ENCODE peak calls at places on chromosomes 7 and 10, in seven cellular contexts. O is GM10248, N is PC-9, T is GM12865, Y is MM.1S, K is cardiac fibroblast, Q is mammary epithelial cell. G is an unnamed sample.

GRCh38 chr7:151246161-151247015 is 2.1 kb downstream of the SMARCD3 start:
- DNase-seq in O (no peak), N (no peak), T (no peak), Y (no peak), K (no peak), Q (no peak), G (no peak)

GRCh38 chr7:33186187-33186586 is 56.8 kb downstream of the BBS9 start:
- DNase-seq in O (no peak), N (no peak), T (no peak), Y (no peak), K (peak; percentile 58), Q (peak; percentile 30), G (no peak)

GRCh38 chr10:72889391-72889831 is 4.1 kb upstream of the OIT3 start:
- DNase-seq in O (no peak), N (no peak), T (no peak), Y (no peak), K (peak; percentile 66), Q (peak; percentile 99), G (no peak)

GRCh38 chr7:157370761-157371160 is 34.0 kb downstream of the DNAJB6 start:
- DNase-seq in O (no peak), N (no peak), T (no peak), Y (no peak), K (no peak), Q (no peak), G (no peak)

GRCh38 chr10:76231258-76231934 is 800.0 kb downstream of the LRMDA start:
- DNase-seq in O (no peak), N (no peak), T (no peak), Y (no peak), K (no peak), Q (no peak), G (no peak)

GRCh38 chr7:143322646-143323343 is 6.9 kb downstream of the CLCN1 start:
- DNase-seq in O (no peak), N (no peak), T (no peak), Y (no peak), K (no peak), Q (no peak), G (no peak)

GRCh38 chr10:32159264-32159663 is 103.0 kb upstream of the KIF5B start:
- DNase-seq in O (no peak), N (no peak), T (no peak), Y (no peak), K (no peak), Q (no peak), G (no peak)

GRCh38 chr10:104333037-104333727 is 5.1 kb downstream of the ITPRIP start:
- DNase-seq in O (no peak), N (no peak), T (no peak), Y (no peak), K (peak; percentile 48), Q (no peak), G (peak; percentile 2)

GRCh38 chr10:44925224-44925623 is 14.1 kb downstream of the TMEM72 start:
- DNase-seq in O (no peak), N (no peak), T (peak; percentile 37), Y (peak; percentile 72), K (peak; percentile 15), Q (no peak), G (no peak)

GRCh38 chr10:33889371-33889770 is 554.9 kb upstream of the NRP1 start:
- DNase-seq in O (no peak), N (no peak), T (no peak), Y (no peak), K (no peak), Q (no peak), G (no peak)

GRCh38 chr10:80100861-80101695 is 22.6 kb downstream of the TMEM254 start:
- DNase-seq in O (no peak), N (peak; percentile 67), T (no peak), Y (no peak), K (no peak), Q (peak; percentile 83), G (no peak)

GRCh38 chr7:46168671-46169383 is 247.8 kb upstream of the IGFBP3 start:
- DNase-seq in O (no peak), N (no peak), T (no peak), Y (no peak), K (peak; percentile 58), Q (peak; percentile 85), G (no peak)

GRCh38 chr7:27872281-27873005 is 132.5 kb downstream of the TAX1BP1 start:
- DNase-seq in O (no peak), N (no peak), T (no peak), Y (no peak), K (no peak), Q (no peak), G (no peak)

GRCh38 chr7:75575488-75576112 is 83.5 kb downstream of the SPDYE5 start:
- DNase-seq in O (no peak), N (no peak), T (no peak), Y (peak; percentile 10), K (no peak), Q (no peak), G (no peak)

GRCh38 chr7:100167912-100168323 is 499 bp downstream of the GAL3ST4 start:
- DNase-seq in O (no peak), N (no peak), T (no peak), Y (no peak), K (peak; percentile 24), Q (no peak), G (no peak)

GRCh38 chr7:15317215-15317614 is 244.6 kb downstream of the AGMO start:
- DNase-seq in O (no peak), N (no peak), T (no peak), Y (no peak), K (no peak), Q (no peak), G (no peak)

GRCh38 chr7:767941-768729 is 41.1 kb upstream of the PRKAR1B start:
- DNase-seq in O (no peak), N (no peak), T (no peak), Y (no peak), K (no peak), Q (no peak), G (no peak)

GRCh38 chr7:44805950-44806349 is 9.5 kb downstream of the PPIA start:
- DNase-seq in O (no peak), N (no peak), T (no peak), Y (no peak), K (no peak), Q (no peak), G (no peak)

GRCh38 chr7:26156454-26157365 is 4.7 kb downstream of the NFE2L3 start:
- DNase-seq in O (peak; percentile 43), N (peak; percentile 70), T (peak; percentile 89), Y (peak; percentile 91), K (peak; percentile 95), Q (peak; percentile 96), G (no peak)

GRCh38 chr10:89427629-89428028 is 13.3 kb downstream of the IFIT5 start:
- DNase-seq in O (no peak), N (no peak), T (no peak), Y (no peak), K (peak; percentile 90), Q (peak; percentile 69), G (no peak)

GRCh38 chr10:78859769-78860168 is 209.0 kb upstream of the ZMIZ1 start:
- DNase-seq in O (no peak), N (no peak), T (no peak), Y (no peak), K (no peak), Q (no peak), G (no peak)

GRCh38 chr7:94284120-94284519 is 110.6 kb upstream of the COL1A2 start:
- DNase-seq in O (no peak), N (no peak), T (no peak), Y (no peak), K (no peak), Q (no peak), G (no peak)

GRCh38 chr7:94288091-94288490 is 106.6 kb upstream of the COL1A2 start:
- DNase-seq in O (no peak), N (no peak), T (no peak), Y (no peak), K (peak; percentile 69), Q (no peak), G (no peak)

GRCh38 chr7:94286111-94286510 is 108.6 kb upstream of the COL1A2 start:
- DNase-seq in O (no peak), N (no peak), T (no peak), Y (no peak), K (peak; percentile 52), Q (no peak), G (no peak)

GRCh38 chr7:94294471-94295131 is 100.1 kb upstream of the COL1A2 start:
- DNase-seq in O (no peak), N (no peak), T (no peak), Y (no peak), K (no peak), Q (no peak), G (no peak)

DNA sequence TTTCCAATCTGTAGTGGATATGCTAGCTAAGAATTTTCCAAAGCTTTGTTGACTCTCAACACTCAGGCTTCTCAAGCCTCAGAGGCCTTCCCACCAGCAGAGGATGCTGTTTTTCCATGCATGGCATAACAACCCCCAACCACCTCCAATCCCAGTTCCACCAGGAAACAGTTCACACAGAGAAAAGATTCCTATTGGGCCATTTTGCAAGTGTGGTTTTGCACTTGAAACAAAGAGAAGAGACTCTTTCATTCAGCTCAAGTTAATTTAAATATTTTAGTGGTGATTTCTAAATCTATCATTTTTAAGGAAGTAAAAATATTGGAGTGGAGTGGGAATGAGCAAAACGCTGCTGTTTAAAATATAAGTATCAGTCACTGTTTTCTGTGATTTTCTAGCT is 105.6 kb upstream of the COL1A2 start:
- DNase-seq in O (no peak), N (peak; percentile 57), T (peak; percentile 13), Y (peak; percentile 8), K (peak; percentile 93), Q (peak; percentile 61), G (no peak)
- TF ChIP-seq CTCF in O (no peak), N (peak; percentile 82), T (peak; percentile 49), Y (peak; percentile 38), K (peak; percentile 100), Q (peak; percentile 100), G (no peak)

DNA sequence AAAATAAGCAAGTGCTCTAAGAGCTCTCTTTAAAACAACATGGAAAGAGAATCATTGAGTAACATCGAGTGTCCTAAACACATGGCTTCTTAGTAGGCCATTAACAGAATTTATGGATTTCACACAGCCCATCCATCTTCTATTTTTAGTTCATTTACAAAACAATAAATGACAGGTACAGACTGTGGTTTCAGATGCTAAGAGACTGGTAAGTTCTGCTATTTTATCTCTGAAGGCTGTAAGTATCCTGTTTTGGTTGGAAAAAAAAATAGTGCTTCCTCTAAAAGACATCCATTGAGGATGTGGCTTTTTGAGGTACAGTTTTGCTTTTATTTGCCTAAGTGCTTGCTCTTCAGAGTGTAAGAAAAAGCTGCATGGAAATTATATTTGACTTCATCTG is 27.4 kb upstream of the GNAI1 start:
- DNase-seq in O (no peak), N (no peak), T (no peak), Y (peak; percentile 59), K (no peak), Q (no peak), G (no peak)
- TF ChIP-seq CTCF in O (no peak), N (no peak), T (no peak), Y (no peak), K (no peak), Q (no peak), G (no peak)

GRCh38 chr10:6647811-6648526 is 67.9 kb upstream of the PRKCQ start:
- DNase-seq in O (peak; percentile 59), N (peak; percentile 20), T (peak; percentile 47), Y (peak; percentile 60), K (no peak), Q (peak; percentile 43), G (no peak)
- TF ChIP-seq CTCF in O (peak; percentile 54), N (peak; percentile 75), T (peak; percentile 68), Y (peak; percentile 84), K (peak; percentile 40), Q (peak; percentile 81), G (no peak)

DNA sequence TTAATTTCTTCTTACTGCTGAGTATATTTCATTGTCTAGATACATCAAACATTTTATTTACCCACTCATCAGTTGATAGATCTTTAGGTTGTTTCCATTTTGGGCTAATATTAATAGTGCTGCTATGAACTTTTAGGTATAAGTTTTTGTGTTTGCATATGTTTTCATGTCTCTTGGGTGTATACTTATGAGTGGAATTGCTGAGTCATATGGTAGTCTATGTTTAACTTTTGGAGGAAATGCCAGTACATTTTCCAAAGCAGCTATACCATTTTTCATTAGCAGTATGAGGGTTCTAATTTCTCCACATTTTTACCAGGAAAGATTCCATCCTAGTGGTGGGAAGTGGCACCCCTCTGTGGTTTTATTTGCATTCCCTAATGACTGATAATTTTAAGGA is 101.1 kb downstream of the ANKRD30A start:
- DNase-seq in O (no peak), N (no peak), T (no peak), Y (no peak), K (no peak), Q (no peak), G (no peak)
- TF ChIP-seq CTCF in O (no peak), N (no peak), T (no peak), Y (no peak), K (no peak), Q (no peak), G (no peak)